ENCODE peak calls at places on chromosomes 12 and 14, in eight cellular contexts. G is colonic mucosa; P is lung; K is CD8-positive, alpha-beta memory T cell; B is AG04450; O is suprapubic skin; T is left ventricle myocardium inferior; Q is heart right ventricle. A is an unnamed sample.

GRCh38 chr14:102793531-102794328 is 16.5 kb downstream of the TRAF3 start:
- DNase-seq in G (no peak), P (no peak), K (no peak), B (no peak), O (no peak), T (no peak), Q (no peak), A (no peak)

GRCh38 chr12:122855985-122856831 is 21.0 kb downstream of the HIP1R start:
- DNase-seq in G (no peak), P (no peak), K (no peak), B (no peak), O (no peak), T (no peak), Q (no peak), A (no peak)

GRCh38 chr14:68458253-68458652 is 334.6 kb downstream of the ZFP36L1 start:
- DNase-seq in G (no peak), P (no peak), K (no peak), B (no peak), O (no peak), T (no peak), Q (no peak), A (no peak)

GRCh38 chr12:95577820-95578219 is 26.5 kb upstream of the USP44 start:
- DNase-seq in G (no peak), P (no peak), K (no peak), B (no peak), O (no peak), T (no peak), Q (no peak), A (no peak)

GRCh38 chr12:10205251-10205807 is 7.3 kb upstream of the GABARAPL1 start:
- DNase-seq in G (no peak), P (no peak), K (no peak), B (no peak), O (no peak), T (no peak), Q (no peak), A (no peak)

GRCh38 chr14:99426796-99427346 is 53.8 kb downstream of the SETD3 start:
- DNase-seq in G (no peak), P (no peak), K (no peak), B (no peak), O (no peak), T (no peak), Q (no peak), A (no peak)

GRCh38 chr12:31896514-31897039 is 62.6 kb upstream of the RESF1 start:
- DNase-seq in G (peak; percentile 63), P (peak; percentile 43), K (peak; percentile 66), B (no peak), O (no peak), T (peak; percentile 31), Q (peak; percentile 38), A (peak; percentile 52)

GRCh38 chr14:102905116-102906108 is 17.1 kb upstream of the AMN start:
- DNase-seq in G (no peak), P (no peak), K (no peak), B (no peak), O (no peak), T (no peak), Q (no peak), A (no peak)

GRCh38 chr14:26088260-26088659 is 509.6 kb downstream of the NOVA1 start:
- DNase-seq in G (no peak), P (no peak), K (no peak), B (no peak), O (no peak), T (no peak), Q (no peak), A (no peak)

GRCh38 chr12:3594966-3595365 is 104.0 kb downstream of the PRMT8 start:
- DNase-seq in G (no peak), P (no peak), K (no peak), B (no peak), O (no peak), T (no peak), Q (no peak), A (no peak)

GRCh38 chr12:12927211-12928079 is 24.5 kb downstream of the GPRC5D start:
- DNase-seq in G (peak; percentile 85), P (peak; percentile 90), K (peak; percentile 8), B (peak; percentile 47), O (peak; percentile 77), T (peak; percentile 66), Q (peak; percentile 53), A (peak; percentile 94)

GRCh38 chr12:104609083-104609844 is 152.5 kb downstream of the CHST11 start:
- DNase-seq in G (no peak), P (no peak), K (no peak), B (no peak), O (no peak), T (no peak), Q (no peak), A (no peak)
- H3K27ac ChIP-seq in G (no peak overlapping the region), P (no peak overlapping the region), K (no peak overlapping the region), B (no peak overlapping the region), O (no peak overlapping the region), T (no peak overlapping the region), Q (no peak overlapping the region), A (no peak overlapping the region)

DNA sequence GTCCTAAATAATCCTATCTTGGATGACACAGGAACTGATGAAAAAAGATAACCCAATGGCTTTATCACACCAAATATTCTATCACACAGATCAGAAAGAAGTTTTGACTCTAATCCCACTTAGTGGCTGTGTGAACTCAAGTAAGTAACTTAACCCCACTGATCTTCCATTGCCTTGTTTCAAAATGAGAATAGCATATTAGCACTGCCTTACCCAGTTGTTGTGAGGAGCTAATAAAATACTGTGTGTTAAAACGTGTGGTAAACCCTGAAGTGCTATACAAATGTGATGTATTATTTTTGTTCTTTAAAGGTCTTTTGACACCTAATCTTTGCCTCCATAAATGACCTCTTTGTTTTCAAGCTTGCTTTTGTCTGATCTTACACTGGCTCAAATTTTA is 60.9 kb upstream of the ARID2 start:
- DNase-seq in G (no peak), P (no peak), K (no peak), B (no peak), O (no peak), T (no peak), Q (no peak), A (no peak)
- H3K27ac ChIP-seq in G (no peak overlapping the region), P (no peak overlapping the region), K (peak overlapping the region; percentile 8), B (no peak overlapping the region), O (no peak overlapping the region), T (no peak overlapping the region), Q (no peak overlapping the region), A (no peak overlapping the region)

GRCh38 chr12:57834086-57834876 is 12.2 kb downstream of the CTDSP2 start:
- DNase-seq in G (no peak), P (no peak), K (no peak), B (no peak), O (no peak), T (no peak), Q (no peak), A (no peak)
- H3K27ac ChIP-seq in G (peak overlapping the region; percentile 13), P (no peak overlapping the region), K (no peak overlapping the region), B (no peak overlapping the region), O (peak overlapping the region; percentile 56), T (peak overlapping the region; percentile 100), Q (no peak overlapping the region), A (peak overlapping the region; percentile 55)

DNA sequence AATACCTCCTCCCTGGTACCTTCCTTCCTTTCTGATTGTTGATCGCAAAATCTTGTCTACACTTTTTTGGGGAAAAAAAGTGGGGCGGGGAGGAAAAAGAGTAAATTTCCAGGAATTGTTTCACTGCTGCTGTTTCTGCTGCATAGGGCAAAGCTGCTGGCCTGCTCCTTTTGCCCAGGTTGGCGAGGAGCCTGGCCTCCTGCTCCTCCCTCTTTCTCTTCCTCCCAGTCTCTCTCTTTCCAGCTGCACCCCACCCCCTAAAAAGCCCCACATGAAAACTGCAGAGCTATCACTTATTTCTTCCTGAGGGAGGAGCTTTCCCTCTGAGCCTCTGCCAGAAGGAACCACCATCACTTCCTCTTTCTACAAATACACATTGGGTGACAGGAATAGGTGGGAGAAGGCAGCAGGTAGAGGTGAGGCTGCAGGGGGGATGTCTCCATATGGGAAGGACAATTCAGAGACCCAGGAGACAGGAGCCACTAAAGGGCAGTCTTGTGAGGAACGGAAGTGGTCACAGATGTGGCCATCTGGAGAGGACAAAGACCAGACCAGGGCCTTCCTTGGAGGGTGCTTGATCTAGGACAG is 14.9 kb downstream of the ZBTB39 start:
- DNase-seq in G (peak; percentile 50), P (peak; percentile 53), K (no peak), B (no peak), O (no peak), T (peak; percentile 53), Q (peak; percentile 60), A (no peak)
- H3K27ac ChIP-seq in G (peak overlapping the region; percentile 33), P (no peak overlapping the region), K (peak overlapping the region; percentile 14), B (no peak overlapping the region), O (no peak overlapping the region), T (peak overlapping the region; percentile 59), Q (no peak overlapping the region), A (no peak overlapping the region)

GRCh38 chr14:77014004-77014604 is 14.4 kb downstream of the IRF2BPL start:
- DNase-seq in G (no peak), P (no peak), K (no peak), B (no peak), O (no peak), T (peak; percentile 75), Q (peak; percentile 80), A (peak; percentile 87)
- H3K27ac ChIP-seq in G (no peak overlapping the region), P (peak overlapping the region; percentile 38), K (no peak overlapping the region), B (no peak overlapping the region), O (peak overlapping the region; percentile 59), T (peak overlapping the region; percentile 83), Q (no peak overlapping the region), A (peak overlapping the region; percentile 85)

GRCh38 chr12:124849382-124849781 is 14.3 kb downstream of the SCARB1 start:
- DNase-seq in G (peak; percentile 57), P (no peak), K (no peak), B (no peak), O (no peak), T (peak; percentile 30), Q (no peak), A (no peak)
- H3K27ac ChIP-seq in G (no peak overlapping the region), P (no peak overlapping the region), K (no peak overlapping the region), B (no peak overlapping the region), O (no peak overlapping the region), T (peak overlapping the region; percentile 12), Q (no peak overlapping the region), A (no peak overlapping the region)